ENCODE peak calls at places on chromosomes 1 and 21, in five cellular contexts. L is lung, F is hepatocyte, G is mucosa of descending colon, Y is GM23248. D is an unnamed sample. For H3K36me3, the result is how much of the 10 kb centered on the place peaks cover.

GRCh38 chr1:182329471-182329870 is 62.1 kb downstream of the GLUL start:
- DNase-seq in L (no peak), F (no peak), G (no peak), Y (no peak), D (no peak)

GRCh38 chr1:154176341-154176740 is 15.6 kb downstream of the TPM3 start:
- DNase-seq in L (no peak), F (peak), G (no peak), Y (peak), D (no peak)

GRCh38 chr1:59057211-59057694 is 239.6 kb upstream of the FGGY start:
- DNase-seq in L (peak), F (peak), G (peak), Y (peak), D (no peak)

GRCh38 chr1:67004176-67004575 is 49.8 kb downstream of the SLC35D1 start:
- DNase-seq in L (no peak), F (no peak), G (no peak), Y (no peak), D (no peak)

GRCh38 chr1:104172243-104172681 is 422.6 kb downstream of the AMY1C start:
- DNase-seq in L (no peak), F (no peak), G (no peak), Y (no peak), D (no peak)

GRCh38 chr1:183871568-183871967 is 66.6 kb downstream of the RGL1 start:
- DNase-seq in L (no peak), F (no peak), G (no peak), Y (no peak), D (no peak)

GRCh38 chr21:32359719-32360260 is 33.0 kb downstream of the URB1 start:
- DNase-seq in L (no peak), F (no peak), G (no peak), Y (peak), D (no peak)

GRCh38 chr1:30664103-30664755 is 59.2 kb downstream of the MATN1 start:
- DNase-seq in L (no peak), F (no peak), G (no peak), Y (peak), D (no peak)

GRCh38 chr1:89546082-89546889 is 21.7 kb downstream of the LRRC8B start:
- DNase-seq in L (no peak), F (no peak), G (no peak), Y (peak), D (no peak)

GRCh38 chr1:234611799-234612351 is 1.9 kb upstream of the IRF2BP2 start:
- DNase-seq in L (no peak), F (peak), G (peak), Y (no peak), D (no peak)

GRCh38 chr1:217272385-217272784 is 358.5 kb downstream of the GPATCH2 start:
- DNase-seq in L (no peak), F (no peak), G (no peak), Y (peak), D (no peak)

GRCh38 chr1:15418811-15419515 is 9.3 kb downstream of the EFHD2 start:
- DNase-seq in L (no peak), F (no peak), G (peak), Y (no peak), D (no peak)

GRCh38 chr21:20617130-20617529 is 381.1 kb upstream of the NCAM2 start:
- DNase-seq in L (no peak), F (peak), G (no peak), Y (no peak), D (no peak)

GRCh38 chr1:46131727-46132528 is 501 bp downstream of the PIK3R3 start:
- DNase-seq in L (peak), F (peak), G (peak), Y (peak), D (peak)

GRCh38 chr1:228070173-228070572 is 12.3 kb upstream of the ARF1 start:
- DNase-seq in L (no peak), F (no peak), G (no peak), Y (no peak), D (no peak)

GRCh38 chr1:56591909-56592308 is 12.5 kb upstream of the PLPP3 start:
- DNase-seq in L (no peak), F (no peak), G (no peak), Y (no peak), D (no peak)

DNA sequence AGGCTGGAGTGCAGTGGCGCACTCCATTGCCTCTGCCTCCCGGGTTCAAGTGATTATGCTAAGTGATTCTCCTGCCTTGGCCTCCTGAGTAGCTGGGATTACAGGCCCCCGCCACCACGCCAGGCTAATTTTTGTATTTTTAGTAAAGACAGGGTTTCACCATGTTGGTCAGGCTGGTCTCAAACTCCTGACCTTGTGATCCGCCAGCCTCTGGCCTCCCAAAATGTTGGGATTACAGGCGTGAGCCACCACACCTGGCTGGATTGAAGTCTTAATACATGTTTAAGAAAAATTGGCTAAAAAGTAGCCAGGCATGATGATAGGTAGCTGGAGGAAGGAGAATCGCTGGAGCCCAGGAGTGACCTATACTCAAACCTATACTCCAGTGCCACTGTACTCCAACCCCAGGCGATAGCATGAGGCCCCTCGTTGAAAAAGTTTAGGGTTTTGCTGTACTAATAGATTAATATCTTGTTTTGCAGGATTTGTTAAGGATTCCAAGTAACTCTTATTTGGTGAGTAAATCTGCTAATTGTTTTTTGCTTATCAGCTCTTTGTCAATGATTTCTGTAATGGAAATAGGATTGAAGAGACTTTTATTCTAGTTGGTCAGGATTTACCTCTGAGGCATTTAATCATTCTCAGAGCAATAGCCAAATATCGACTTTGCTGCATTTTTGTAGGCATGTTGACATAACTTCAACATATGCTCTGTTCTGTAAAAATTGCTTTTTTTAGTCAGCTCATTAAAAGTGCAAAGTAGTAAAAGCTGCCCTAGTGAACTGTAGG is 2.0 kb downstream of the RCC1 start:
- DNase-seq in L (no peak), F (no peak), G (no peak), Y (peak), D (no peak)
- H3K36me3 ChIP-seq in L (under half), F (under half), G (under half), Y (half or more), D (under half)

GRCh38 chr1:157941939-157942338 is 51.5 kb upstream of the KIRREL1 start:
- DNase-seq in L (no peak), F (no peak), G (no peak), Y (no peak), D (no peak)

GRCh38 chr1:157932082-157932481 is 61.4 kb upstream of the KIRREL1 start:
- DNase-seq in L (no peak), F (no peak), G (no peak), Y (peak), D (no peak)

DNA sequence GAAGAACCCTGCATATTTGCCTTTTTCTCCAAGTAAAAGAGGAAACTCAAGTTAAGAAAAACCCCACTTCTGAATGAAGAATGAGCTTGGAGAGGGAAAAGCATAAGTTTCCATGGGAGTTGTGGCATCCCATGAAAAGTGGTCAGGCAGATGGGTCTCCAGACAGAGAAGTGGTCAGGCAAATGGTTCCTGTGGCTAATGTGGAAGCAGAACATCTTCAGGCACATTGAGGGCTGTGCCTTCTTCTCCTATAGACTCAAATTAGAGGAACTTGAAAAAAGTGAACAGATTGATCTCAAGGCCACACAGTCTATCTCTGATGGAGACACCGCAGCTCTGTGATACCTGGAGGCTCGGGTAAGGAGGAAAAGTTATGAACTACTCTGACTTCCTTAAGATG is 55.7 kb upstream of the KIRREL1 start:
- DNase-seq in L (no peak), F (no peak), G (no peak), Y (no peak), D (no peak)
- H3K36me3 ChIP-seq in L (under half), F (under half), G (under half), Y (under half), D (under half)

GRCh38 chr1:202154148-202154765 is 6.1 kb downstream of the PTPN7 start:
- DNase-seq in L (no peak), F (no peak), G (no peak), Y (no peak), D (no peak)
- H3K36me3 ChIP-seq in L (under half), F (under half), G (under half), Y (under half), D (half or more)

GRCh38 chr1:35005711-35006110 is 20.6 kb upstream of the TMEM35B start:
- DNase-seq in L (no peak), F (no peak), G (no peak), Y (no peak), D (no peak)
- H3K36me3 ChIP-seq in L (under half), F (under half), G (under half), Y (under half), D (half or more)

GRCh38 chr21:40997831-40998230 is 150.9 kb upstream of the DSCAM start:
- DNase-seq in L (no peak), F (no peak), G (no peak), Y (no peak), D (no peak)
- H3K36me3 ChIP-seq in L (under half), F (under half), G (under half), Y (under half), D (under half)

GRCh38 chr1:37708471-37708870 is 16.2 kb downstream of the CDCA8 start:
- DNase-seq in L (no peak), F (no peak), G (no peak), Y (no peak), D (no peak)
- H3K36me3 ChIP-seq in L (under half), F (under half), G (under half), Y (under half), D (under half)